ENCODE peak calls at places on chromosomes 16 and 17, in eight cellular contexts. One of them, this sample, is unnamed.

GRCh38 chr16:49547448-49547847 is 173.8 kb downstream of the C16orf78 start:
- DNase-seq in epithelial cell of proximal tubule: no peak
- DNase-seq in dorsolateral prefrontal cortex: no peak
- DNase-seq in cardiac muscle cell: no peak
- DNase-seq in RWPE1: no peak
- DNase-seq in heart right ventricle: no peak
- DNase-seq in left ventricle myocardium inferior: no peak
- DNase-seq in BJ: no peak
- DNase-seq in this sample: no peak

GRCh38 chr16:74660383-74660782 is 6.3 kb downstream of the RFWD3 start:
- DNase-seq in left ventricle myocardium inferior: no peak
- DNase-seq in heart right ventricle: no peak
- DNase-seq in BJ: no peak
- DNase-seq in epithelial cell of proximal tubule: no peak
- DNase-seq in cardiac muscle cell: no peak
- DNase-seq in RWPE1: no peak
- DNase-seq in dorsolateral prefrontal cortex: no peak
- DNase-seq in this sample: no peak

GRCh38 chr17:74960739-74961342 is 11.7 kb downstream of the HID1 start:
- DNase-seq in RWPE1: no peak
- DNase-seq in cardiac muscle cell: peak
- DNase-seq in dorsolateral prefrontal cortex: no peak
- DNase-seq in epithelial cell of proximal tubule: no peak
- DNase-seq in heart right ventricle: no peak
- DNase-seq in BJ: no peak
- DNase-seq in left ventricle myocardium inferior: no peak
- DNase-seq in this sample: no peak

GRCh38 chr17:63189082-63189481 is 223.0 kb downstream of the TANC2 start:
- DNase-seq in RWPE1: no peak
- DNase-seq in left ventricle myocardium inferior: no peak
- DNase-seq in cardiac muscle cell: peak
- DNase-seq in BJ: no peak
- DNase-seq in dorsolateral prefrontal cortex: no peak
- DNase-seq in heart right ventricle: no peak
- DNase-seq in epithelial cell of proximal tubule: peak
- DNase-seq in this sample: no peak

GRCh38 chr16:17270111-17270510 is 200.6 kb downstream of the XYLT1 start:
- DNase-seq in BJ: no peak
- DNase-seq in dorsolateral prefrontal cortex: no peak
- DNase-seq in cardiac muscle cell: no peak
- DNase-seq in left ventricle myocardium inferior: no peak
- DNase-seq in RWPE1: no peak
- DNase-seq in epithelial cell of proximal tubule: no peak
- DNase-seq in heart right ventricle: no peak
- DNase-seq in this sample: no peak

GRCh38 chr17:13750783-13751484 is 149.2 kb upstream of the HS3ST3A1 start:
- DNase-seq in epithelial cell of proximal tubule: no peak
- DNase-seq in RWPE1: no peak
- DNase-seq in cardiac muscle cell: peak
- DNase-seq in heart right ventricle: no peak
- DNase-seq in left ventricle myocardium inferior: no peak
- DNase-seq in BJ: no peak
- DNase-seq in dorsolateral prefrontal cortex: no peak
- DNase-seq in this sample: no peak

GRCh38 chr17:75036643-75037268 is 10.0 kb downstream of the ATP5PD start:
- DNase-seq in RWPE1: peak
- DNase-seq in epithelial cell of proximal tubule: no peak
- DNase-seq in BJ: no peak
- DNase-seq in cardiac muscle cell: peak
- DNase-seq in left ventricle myocardium inferior: peak
- DNase-seq in dorsolateral prefrontal cortex: peak
- DNase-seq in heart right ventricle: peak
- DNase-seq in this sample: no peak

GRCh38 chr16:69286941-69287713 is 24.0 kb upstream of the VPS4A start:
- DNase-seq in dorsolateral prefrontal cortex: no peak
- DNase-seq in BJ: no peak
- DNase-seq in cardiac muscle cell: peak
- DNase-seq in RWPE1: peak
- DNase-seq in epithelial cell of proximal tubule: no peak
- DNase-seq in left ventricle myocardium inferior: peak
- DNase-seq in heart right ventricle: peak
- DNase-seq in this sample: peak

GRCh38 chr16:87978127-87978526 is 26.9 kb downstream of the BANP start:
- DNase-seq in dorsolateral prefrontal cortex: no peak
- DNase-seq in epithelial cell of proximal tubule: no peak
- DNase-seq in RWPE1: no peak
- DNase-seq in BJ: no peak
- DNase-seq in heart right ventricle: no peak
- DNase-seq in cardiac muscle cell: no peak
- DNase-seq in left ventricle myocardium inferior: no peak
- DNase-seq in this sample: no peak

GRCh38 chr16:5073279-5073629 is 1.6 kb downstream of the ALG1 start:
- DNase-seq in left ventricle myocardium inferior: no peak
- DNase-seq in RWPE1: no peak
- DNase-seq in cardiac muscle cell: no peak
- DNase-seq in epithelial cell of proximal tubule: no peak
- DNase-seq in BJ: no peak
- DNase-seq in heart right ventricle: no peak
- DNase-seq in dorsolateral prefrontal cortex: no peak
- DNase-seq in this sample: no peak

GRCh38 chr17:78343099-78343432 is 16.8 kb downstream of the SOCS3 start:
- DNase-seq in dorsolateral prefrontal cortex: no peak
- DNase-seq in epithelial cell of proximal tubule: no peak
- DNase-seq in BJ: peak
- DNase-seq in cardiac muscle cell: peak
- DNase-seq in RWPE1: peak
- DNase-seq in left ventricle myocardium inferior: peak
- DNase-seq in heart right ventricle: peak
- DNase-seq in this sample: peak

GRCh38 chr17:42937712-42938596 is 26.3 kb downstream of the AARSD1 start:
- DNase-seq in BJ: peak
- DNase-seq in cardiac muscle cell: peak
- DNase-seq in epithelial cell of proximal tubule: no peak
- DNase-seq in heart right ventricle: peak
- DNase-seq in left ventricle myocardium inferior: no peak
- DNase-seq in RWPE1: peak
- DNase-seq in dorsolateral prefrontal cortex: peak
- DNase-seq in this sample: no peak

GRCh38 chr16:15887283-15887682 is 1.1 kb downstream of the CEP20 start:
- DNase-seq in heart right ventricle: no peak
- DNase-seq in RWPE1: no peak
- DNase-seq in epithelial cell of proximal tubule: no peak
- DNase-seq in cardiac muscle cell: no peak
- DNase-seq in BJ: no peak
- DNase-seq in dorsolateral prefrontal cortex: no peak
- DNase-seq in left ventricle myocardium inferior: no peak
- DNase-seq in this sample: no peak

GRCh38 chr17:4366312-4367063 is at the start of gene UBE2G1:
- DNase-seq in epithelial cell of proximal tubule: peak
- DNase-seq in cardiac muscle cell: peak
- DNase-seq in left ventricle myocardium inferior: peak
- DNase-seq in RWPE1: peak
- DNase-seq in BJ: peak
- DNase-seq in dorsolateral prefrontal cortex: peak
- DNase-seq in heart right ventricle: peak
- DNase-seq in this sample: peak

GRCh38 chr17:2468270-2468669 is 43.4 kb downstream of the METTL16 start:
- DNase-seq in heart right ventricle: no peak
- DNase-seq in RWPE1: no peak
- DNase-seq in dorsolateral prefrontal cortex: no peak
- DNase-seq in left ventricle myocardium inferior: no peak
- DNase-seq in epithelial cell of proximal tubule: no peak
- DNase-seq in BJ: no peak
- DNase-seq in cardiac muscle cell: peak
- DNase-seq in this sample: peak

GRCh38 chr17:18182978-18183333 is 672 bp upstream of the ALKBH5 start:
- DNase-seq in cardiac muscle cell: peak
- DNase-seq in left ventricle myocardium inferior: peak
- DNase-seq in epithelial cell of proximal tubule: no peak
- DNase-seq in RWPE1: peak
- DNase-seq in heart right ventricle: peak
- DNase-seq in dorsolateral prefrontal cortex: peak
- DNase-seq in BJ: no peak
- DNase-seq in this sample: peak

GRCh38 chr17:59101178-59101577 is 5.5 kb downstream of the TRIM37 start:
- DNase-seq in cardiac muscle cell: no peak
- DNase-seq in RWPE1: no peak
- DNase-seq in heart right ventricle: no peak
- DNase-seq in left ventricle myocardium inferior: no peak
- DNase-seq in epithelial cell of proximal tubule: no peak
- DNase-seq in BJ: no peak
- DNase-seq in dorsolateral prefrontal cortex: no peak
- DNase-seq in this sample: no peak

GRCh38 chr17:28078443-28079229 is 36.2 kb downstream of the NLK start:
- DNase-seq in RWPE1: no peak
- DNase-seq in cardiac muscle cell: peak
- DNase-seq in dorsolateral prefrontal cortex: no peak
- DNase-seq in heart right ventricle: no peak
- DNase-seq in left ventricle myocardium inferior: no peak
- DNase-seq in BJ: no peak
- DNase-seq in epithelial cell of proximal tubule: no peak
- DNase-seq in this sample: no peak

DNA sequence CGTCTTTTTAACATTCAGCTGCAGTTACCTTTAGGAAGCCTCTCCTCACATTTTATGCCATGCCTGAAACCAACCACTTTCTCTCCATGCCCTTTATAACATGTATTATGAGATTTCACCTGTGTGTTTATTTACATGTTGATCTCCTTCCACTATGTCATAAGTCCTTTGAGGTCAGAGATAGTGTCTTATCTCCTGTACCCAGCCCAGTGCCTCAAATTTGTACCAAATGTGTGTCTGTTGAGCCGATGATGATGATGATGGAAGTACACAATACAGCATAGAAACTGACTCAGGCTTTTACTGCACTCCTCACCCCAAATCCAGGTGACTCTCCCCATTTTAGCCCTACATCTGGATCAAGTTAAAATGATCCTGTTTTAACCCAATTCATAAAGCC is 179.5 kb upstream of the CACNG5 start:
- DNase-seq in RWPE1: no peak
- DNase-seq in epithelial cell of proximal tubule: no peak
- DNase-seq in BJ: no peak
- DNase-seq in cardiac muscle cell: no peak
- DNase-seq in dorsolateral prefrontal cortex: no peak
- DNase-seq in left ventricle myocardium inferior: no peak
- DNase-seq in heart right ventricle: no peak
- DNase-seq in this sample: no peak
- TF ChIP-seq CTCF in RWPE1: no peak
- TF ChIP-seq CTCF in epithelial cell of proximal tubule: no peak
- TF ChIP-seq CTCF in BJ: no peak
- TF ChIP-seq CTCF in cardiac muscle cell: no peak
- TF ChIP-seq CTCF in dorsolateral prefrontal cortex: no peak
- TF ChIP-seq CTCF in left ventricle myocardium inferior: no peak
- TF ChIP-seq CTCF in heart right ventricle: no peak
- TF ChIP-seq CTCF in this sample: no peak

DNA sequence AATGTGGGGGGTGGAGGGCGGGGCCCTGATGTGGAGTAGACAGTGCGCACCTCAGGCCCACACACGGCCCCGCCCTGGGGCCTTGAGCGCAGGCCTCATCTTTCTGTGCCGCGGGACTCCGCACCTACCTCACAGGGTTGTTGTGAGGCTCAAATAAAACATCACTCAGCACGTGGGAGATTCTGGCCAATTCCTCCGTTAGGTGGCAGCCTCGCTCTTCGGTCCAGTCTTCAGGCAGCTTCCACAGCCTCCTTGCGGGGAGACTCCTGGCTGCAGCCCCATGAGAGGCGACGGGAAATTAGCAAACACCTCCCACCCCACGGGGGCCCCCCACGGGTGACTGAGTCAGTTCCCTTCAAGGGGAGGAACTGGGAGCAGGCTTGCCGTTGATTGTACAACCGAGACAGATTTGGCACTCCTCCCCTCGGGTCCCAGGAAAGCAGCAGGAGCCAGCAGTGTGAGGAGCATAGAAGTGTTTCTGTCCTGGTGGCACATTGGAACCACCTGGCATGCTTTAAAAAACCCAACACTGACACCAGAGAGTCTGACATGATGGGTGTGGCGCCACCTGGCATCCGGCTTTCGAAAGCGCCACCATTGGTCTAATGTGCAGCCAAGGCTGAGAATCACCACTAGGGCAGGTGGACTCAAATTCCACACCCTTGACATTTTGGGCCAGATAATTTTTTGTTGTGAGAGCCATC is 7.6 kb downstream of the MRM1 start:
- DNase-seq in cardiac muscle cell: peak
- DNase-seq in heart right ventricle: no peak
- DNase-seq in epithelial cell of proximal tubule: no peak
- DNase-seq in RWPE1: peak
- DNase-seq in BJ: no peak
- DNase-seq in dorsolateral prefrontal cortex: peak
- DNase-seq in left ventricle myocardium inferior: peak
- DNase-seq in this sample: no peak
- TF ChIP-seq CTCF in cardiac muscle cell: peak
- TF ChIP-seq CTCF in heart right ventricle: peak
- TF ChIP-seq CTCF in epithelial cell of proximal tubule: peak
- TF ChIP-seq CTCF in RWPE1: peak
- TF ChIP-seq CTCF in BJ: peak
- TF ChIP-seq CTCF in dorsolateral prefrontal cortex: peak
- TF ChIP-seq CTCF in left ventricle myocardium inferior: peak
- TF ChIP-seq CTCF in this sample: peak

GRCh38 chr16:12904041-12904671 is 2.8 kb downstream of the SHISA9 start:
- DNase-seq in cardiac muscle cell: no peak
- DNase-seq in left ventricle myocardium inferior: no peak
- DNase-seq in RWPE1: no peak
- DNase-seq in epithelial cell of proximal tubule: no peak
- DNase-seq in dorsolateral prefrontal cortex: no peak
- DNase-seq in BJ: no peak
- DNase-seq in heart right ventricle: no peak
- DNase-seq in this sample: no peak
- TF ChIP-seq CTCF in cardiac muscle cell: no peak
- TF ChIP-seq CTCF in left ventricle myocardium inferior: no peak
- TF ChIP-seq CTCF in RWPE1: no peak
- TF ChIP-seq CTCF in epithelial cell of proximal tubule: no peak
- TF ChIP-seq CTCF in dorsolateral prefrontal cortex: no peak
- TF ChIP-seq CTCF in BJ: no peak
- TF ChIP-seq CTCF in heart right ventricle: no peak
- TF ChIP-seq CTCF in this sample: no peak

GRCh38 chr16:65201446-65202010 is 79.7 kb upstream of the CDH11 start:
- DNase-seq in BJ: no peak
- DNase-seq in heart right ventricle: no peak
- DNase-seq in cardiac muscle cell: peak
- DNase-seq in dorsolateral prefrontal cortex: no peak
- DNase-seq in RWPE1: no peak
- DNase-seq in epithelial cell of proximal tubule: no peak
- DNase-seq in left ventricle myocardium inferior: no peak
- DNase-seq in this sample: no peak

GRCh38 chr16:65196696-65197095 is 74.8 kb upstream of the CDH11 start:
- DNase-seq in epithelial cell of proximal tubule: no peak
- DNase-seq in heart right ventricle: no peak
- DNase-seq in RWPE1: no peak
- DNase-seq in dorsolateral prefrontal cortex: no peak
- DNase-seq in BJ: no peak
- DNase-seq in cardiac muscle cell: no peak
- DNase-seq in left ventricle myocardium inferior: no peak
- DNase-seq in this sample: no peak

GRCh38 chr16:65200857-65201256 is 79.0 kb upstream of the CDH11 start:
- DNase-seq in heart right ventricle: no peak
- DNase-seq in left ventricle myocardium inferior: no peak
- DNase-seq in BJ: no peak
- DNase-seq in RWPE1: no peak
- DNase-seq in cardiac muscle cell: peak
- DNase-seq in dorsolateral prefrontal cortex: no peak
- DNase-seq in epithelial cell of proximal tubule: no peak
- DNase-seq in this sample: no peak

GRCh38 chr16:65200374-65200773 is 78.5 kb upstream of the CDH11 start:
- DNase-seq in cardiac muscle cell: no peak
- DNase-seq in heart right ventricle: no peak
- DNase-seq in RWPE1: peak
- DNase-seq in BJ: no peak
- DNase-seq in epithelial cell of proximal tubule: no peak
- DNase-seq in dorsolateral prefrontal cortex: no peak
- DNase-seq in left ventricle myocardium inferior: no peak
- DNase-seq in this sample: no peak

GRCh38 chr16:65195998-65196397 is 74.1 kb upstream of the CDH11 start:
- DNase-seq in BJ: no peak
- DNase-seq in left ventricle myocardium inferior: no peak
- DNase-seq in dorsolateral prefrontal cortex: no peak
- DNase-seq in RWPE1: no peak
- DNase-seq in epithelial cell of proximal tubule: no peak
- DNase-seq in cardiac muscle cell: peak
- DNase-seq in heart right ventricle: no peak
- DNase-seq in this sample: no peak
- TF ChIP-seq CTCF in BJ: no peak
- TF ChIP-seq CTCF in left ventricle myocardium inferior: no peak
- TF ChIP-seq CTCF in dorsolateral prefrontal cortex: no peak
- TF ChIP-seq CTCF in RWPE1: no peak
- TF ChIP-seq CTCF in epithelial cell of proximal tubule: no peak
- TF ChIP-seq CTCF in cardiac muscle cell: no peak
- TF ChIP-seq CTCF in heart right ventricle: no peak
- TF ChIP-seq CTCF in this sample: no peak